ENCODE peak calls at places on chromosome 22, in nine cellular contexts. B is neural crest cell, X is PC-9, R is kidney, I is adrenal gland, N is bronchial epithelial cell, U is heart right ventricle, V is H9, Q is NB4. H is an unnamed sample.

GRCh38 chr22:39946571-39947407 is 13.4 kb upstream of the TMA7B start:
- DNase-seq in B (no peak), I (no peak), R (no peak), U (no peak), Q (peak; percentile 38), V (no peak), N (no peak), X (no peak), H (no peak)

GRCh38 chr22:28034760-28035401 is 115.8 kb upstream of the PITPNB start:
- DNase-seq in B (no peak), I (peak; percentile 91), Q (no peak), N (no peak), X (no peak), R (peak; percentile 85), U (peak; percentile 65), V (no peak), H (peak; percentile 38)

GRCh38 chr22:27627901-27628300 is 173.7 kb downstream of the MN1 start:
- DNase-seq in V (no peak), B (no peak), I (no peak), R (no peak), Q (no peak), U (no peak), X (no peak), N (no peak), H (no peak)

GRCh38 chr22:39525658-39525975 is 5.3 kb downstream of the ATF4 start:
- DNase-seq in X (peak; percentile 29), V (no peak), U (no peak), N (no peak), B (no peak), Q (no peak), R (peak; percentile 75), I (no peak), H (no peak)

GRCh38 chr22:28815101-28815500 is 14.7 kb upstream of the XBP1 start:
- DNase-seq in V (no peak), U (no peak), I (no peak), Q (no peak), R (peak; percentile 9), N (no peak), X (no peak), B (no peak), H (no peak)

GRCh38 chr22:39634530-39635399 is 64.2 kb downstream of the CACNA1I start:
- DNase-seq in Q (peak; percentile 52), I (peak; percentile 86), U (no peak), X (peak; percentile 99), B (no peak), N (peak; percentile 92), R (no peak), V (no peak), H (peak; percentile 97)

GRCh38 chr22:39153220-39153860 is 860 bp upstream of the CBX7 start:
- DNase-seq in I (peak; percentile 34), R (peak; percentile 78), X (no peak), Q (no peak), B (no peak), U (no peak), N (no peak), V (peak; percentile 34), H (no peak)

GRCh38 chr22:38490915-38491314 is 15.2 kb downstream of the DDX17 start:
- DNase-seq in R (peak; percentile 50), B (no peak), I (peak; percentile 59), V (no peak), N (no peak), U (peak; percentile 31), Q (no peak), X (peak; percentile 31), H (no peak)

GRCh38 chr22:17705565-17706450 is 67.3 kb downstream of the BCL2L13 start:
- DNase-seq in V (no peak), U (no peak), B (no peak), I (no peak), R (no peak), X (no peak), N (peak; percentile 55), Q (no peak), H (no peak)

GRCh38 chr22:21937041-21937820 is 15.4 kb downstream of the PPM1F start:
- DNase-seq in V (no peak), I (peak; percentile 56), B (no peak), U (no peak), X (no peak), Q (peak; percentile 37), N (peak; percentile 64), R (no peak), H (peak; percentile 43)

GRCh38 chr22:26848244-26848920 is 191.0 kb downstream of the MIAT start:
- DNase-seq in B (no peak), R (no peak), U (no peak), X (no peak), I (no peak), V (no peak), Q (no peak), N (no peak), H (peak; percentile 6)

GRCh38 chr22:18056161-18056666 is 21.6 kb upstream of the PEX26 start:
- DNase-seq in N (peak; percentile 59), I (peak; percentile 81), X (no peak), U (no peak), V (no peak), R (peak; percentile 53), B (no peak), Q (no peak), H (no peak)

GRCh38 chr22:17370036-17370765 is 941 bp downstream of the CECR2 start:
- DNase-seq in X (no peak), R (peak; percentile 76), V (no peak), Q (no peak), U (peak; percentile 47), I (no peak), N (no peak), B (peak; percentile 41), H (no peak)

DNA sequence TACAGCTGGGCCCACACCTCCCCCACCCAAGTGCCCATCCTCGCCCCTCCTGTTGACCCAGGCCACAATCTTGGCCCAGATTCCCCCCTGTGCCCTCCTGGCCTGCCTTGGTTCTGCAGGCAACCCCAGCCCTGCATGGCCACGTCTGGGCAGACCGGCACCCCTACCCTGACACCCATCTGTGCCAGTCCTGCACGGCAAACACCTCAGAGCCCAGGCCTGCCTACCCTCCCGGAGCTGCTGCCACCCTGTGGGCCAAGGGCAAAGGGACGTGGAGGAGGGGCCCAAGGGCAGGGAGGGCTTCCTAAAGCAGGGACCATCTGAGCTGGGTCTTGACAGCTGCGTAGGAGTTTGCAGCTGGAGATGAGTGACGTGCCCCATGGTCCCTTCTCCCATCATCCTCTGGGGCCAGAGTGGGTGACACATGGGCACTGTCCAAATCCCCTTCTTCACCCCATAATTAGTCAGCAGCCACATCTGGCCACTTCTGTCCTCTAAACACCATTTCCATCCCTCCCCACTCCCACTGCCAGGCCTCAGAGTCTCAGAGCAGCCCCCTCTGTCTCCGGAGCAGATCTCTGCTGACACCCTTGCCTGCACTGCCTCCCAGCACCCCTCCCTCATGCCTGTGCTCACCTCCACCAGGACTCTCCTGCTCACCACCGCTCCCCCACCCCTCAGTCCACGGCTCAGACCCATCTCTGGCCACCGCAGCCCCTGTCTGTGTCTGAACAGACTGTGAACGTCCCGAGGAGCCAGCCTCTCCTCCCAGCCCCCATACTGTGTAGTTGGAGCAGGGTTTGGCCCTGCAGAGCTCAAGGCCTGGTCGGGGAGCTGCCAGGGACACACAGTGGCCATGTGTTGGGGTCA is 35.6 kb upstream of the PPARA start:
- DNase-seq in V (no peak), R (no peak), Q (peak; percentile 27), U (no peak), B (no peak), N (no peak), I (peak; percentile 53), X (no peak), H (no peak)
- TF ChIP-seq CTCF in V (no peak), R (no peak), Q (no peak), U (no peak), B (no peak), N (peak; percentile 2), I (no peak), X (no peak), H (no peak)

DNA sequence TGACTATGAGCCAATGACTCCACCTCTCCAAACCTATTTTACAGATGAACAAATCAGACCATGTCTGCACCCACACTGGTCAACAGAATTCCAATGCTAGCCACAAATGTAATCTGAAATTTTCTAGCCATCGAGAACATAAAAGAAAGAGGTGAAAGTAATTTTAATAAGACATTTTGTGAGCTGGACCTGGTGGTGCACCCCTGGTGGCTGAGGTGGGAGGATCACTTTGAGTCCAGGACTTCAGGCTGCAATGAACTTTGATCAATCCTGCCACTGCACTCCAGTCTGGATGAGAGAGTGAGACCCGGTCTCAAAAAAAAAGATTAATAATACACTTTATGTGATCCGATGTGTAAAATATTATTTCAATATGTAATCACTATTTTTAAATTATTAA is 9.4 kb upstream of the RNF185 start:
- DNase-seq in R (no peak), N (no peak), Q (no peak), V (no peak), U (no peak), B (no peak), I (no peak), X (no peak), H (no peak)
- TF ChIP-seq CTCF in R (peak; percentile 30), N (peak; percentile 28), Q (peak; percentile 4), V (peak; percentile 56), U (no peak), B (peak; percentile 57), I (no peak), X (peak; percentile 60), H (peak; percentile 22)

DNA sequence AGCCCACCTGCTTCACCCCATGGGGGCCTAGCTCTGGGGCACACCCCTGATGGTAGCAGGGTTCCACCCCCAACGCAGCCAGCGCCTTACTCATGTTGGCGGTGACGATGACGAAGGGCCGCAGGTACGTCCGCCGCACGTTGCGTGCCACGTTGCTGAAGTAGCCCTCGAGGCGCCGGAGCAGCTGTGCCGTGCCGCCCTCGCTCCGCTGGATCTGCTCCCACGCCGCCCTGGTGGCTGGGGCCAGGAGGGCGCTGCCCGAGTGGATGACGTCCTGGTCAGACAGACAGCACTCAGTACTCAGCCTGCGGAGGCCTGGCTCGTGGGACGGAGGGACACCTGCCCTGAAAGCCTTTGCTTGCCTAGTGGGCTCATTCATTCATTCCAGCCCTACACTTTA is 50.8 kb downstream of the TRMU start:
- DNase-seq in R (peak; percentile 69), Q (no peak), V (no peak), X (no peak), U (no peak), I (no peak), N (no peak), B (no peak), H (no peak)
- TF ChIP-seq CTCF in R (no peak), Q (peak; percentile 10), V (peak; percentile 53), X (peak; percentile 45), U (no peak), I (no peak), N (no peak), B (peak; percentile 26), H (no peak)

DNA sequence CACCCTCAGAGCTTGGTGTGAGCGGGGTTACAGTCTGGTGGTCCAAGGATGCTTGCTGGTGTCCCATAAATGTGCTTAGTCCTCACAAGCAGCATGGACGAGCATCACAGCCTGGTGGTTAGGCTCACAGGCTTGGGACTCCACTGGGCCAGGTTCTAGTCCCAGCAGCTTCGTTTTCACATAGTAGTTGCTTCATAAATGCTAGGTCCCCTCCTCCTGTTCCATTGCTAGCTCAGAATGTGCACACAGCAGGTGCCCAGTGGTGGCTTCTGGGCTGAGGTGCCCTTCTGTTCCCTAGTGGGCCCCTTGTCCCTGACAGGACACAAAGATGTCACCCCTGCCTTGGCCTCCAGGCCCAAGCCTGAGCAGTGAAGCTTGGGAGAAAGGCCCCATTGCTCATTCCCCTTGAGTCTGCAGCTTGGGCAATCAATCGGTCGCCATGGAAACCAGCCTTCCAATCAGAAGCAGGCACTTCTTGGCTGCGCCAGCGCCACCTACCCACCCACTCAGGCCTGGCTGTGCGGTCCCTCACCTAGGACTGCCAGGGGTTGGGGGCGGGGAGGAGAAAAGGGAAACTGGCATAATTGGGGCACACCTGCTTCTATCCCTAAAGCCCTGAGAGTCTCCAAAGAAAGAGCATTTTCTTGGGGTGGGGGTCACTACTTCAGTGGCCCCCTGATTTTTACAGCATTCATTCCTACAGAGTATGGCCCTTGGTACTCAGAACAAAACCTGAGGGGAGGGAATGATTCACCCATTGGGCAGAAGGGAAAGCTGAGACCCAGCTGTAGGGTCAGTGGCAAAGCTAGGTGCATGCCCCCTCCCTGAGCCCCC is 48.1 kb downstream of the CYTH4 start:
- DNase-seq in Q (peak; percentile 89), N (peak; percentile 91), I (peak; percentile 76), X (peak; percentile 94), R (no peak), B (peak; percentile 81), V (peak; percentile 95), U (no peak), H (peak; percentile 97)
- TF ChIP-seq CTCF in Q (peak; percentile 29), N (peak; percentile 49), I (no peak), X (peak; percentile 72), R (no peak), B (peak; percentile 36), V (peak; percentile 59), U (no peak), H (no peak)